ENCODE peak calls at places on chromosomes 16 and 17, in seven cellular contexts. H is NCI-H1105; L is stimulated activated CD8-positive, alpha-beta memory T cell treated with anti-CD3 and anti-CD28 coated beads, Interleukin-15, amount 100 ng/mL, for 48 hours; Y is activated naive CD8-positive, alpha-beta T cell treated with anti-CD3 and anti-CD28 coated beads, Interleukin-2, amount 50 U/mL, for 24 hours; J is fibroblast of the aortic adventitia; P is activated CD4-positive, alpha-beta T cell treated with anti-CD3 and anti-CD28 coated beads for 24 hours; O is stimulated activated CD4-positive, alpha-beta T cell treated with anti-CD3 and anti-CD28 coated beads, Interleukin-2, amount 100 ng/mL, for 48 hours. R is an unnamed sample.

GRCh38 chr17:40176409-40177110 is 710 bp upstream of the RAPGEFL1 start:
- DNase-seq in H (peak), L (no peak), Y (no peak), J (no peak), P (no peak), O (no peak), R (no peak)

GRCh38 chr16:74305286-74305685 is 8.7 kb downstream of the PSMD7 start:
- DNase-seq in H (no peak), L (no peak), Y (no peak), J (no peak), P (no peak), O (no peak), R (no peak)

GRCh38 chr16:3023415-3023668 is 400 bp downstream of the HCFC1R1 start:
- DNase-seq in H (no peak), L (no peak), Y (no peak), J (peak), P (no peak), O (no peak), R (no peak)

GRCh38 chr17:35747540-35748017 is 5.5 kb downstream of the GAS2L2 start:
- DNase-seq in H (peak), L (peak), Y (peak), J (peak), P (peak), O (peak), R (peak)

GRCh38 chr17:61378658-61379456 is 20.8 kb upstream of the TBX2 start:
- DNase-seq in H (no peak), L (no peak), Y (no peak), J (no peak), P (no peak), O (no peak), R (no peak)

GRCh38 chr17:7436556-7437368 is 1.5 kb downstream of the TMEM102 start:
- DNase-seq in H (peak), L (peak), Y (peak), J (peak), P (peak), O (peak), R (peak)

GRCh38 chr16:12229759-12230594 is 253.4 kb downstream of the SNX29 start:
- DNase-seq in H (peak), L (no peak), Y (no peak), J (peak), P (no peak), O (no peak), R (no peak)

GRCh38 chr17:9148908-9149536 is 127.7 kb downstream of the NTN1 start:
- DNase-seq in H (no peak), L (no peak), Y (no peak), J (no peak), P (no peak), O (no peak), R (no peak)

GRCh38 chr17:48795444-48796162 is 21.4 kb downstream of the TTLL6 start:
- DNase-seq in H (no peak), L (no peak), Y (no peak), J (peak), P (no peak), O (no peak), R (no peak)

GRCh38 chr17:68539536-68540469 is 27.6 kb downstream of the PRKAR1A start:
- DNase-seq in H (no peak), L (no peak), Y (no peak), J (peak), P (no peak), O (no peak), R (no peak)

GRCh38 chr16:715448-716249 is 731 bp downstream of the METRN start:
- DNase-seq in H (no peak), L (no peak), Y (peak), J (no peak), P (no peak), O (no peak), R (no peak)

GRCh38 chr17:50902768-50903353 is 36.7 kb upstream of the TOB1 start:
- DNase-seq in H (no peak), L (no peak), Y (no peak), J (no peak), P (no peak), O (no peak), R (no peak)

GRCh38 chr17:76940293-76940692 is 72.1 kb downstream of the MGAT5B start:
- DNase-seq in H (no peak), L (no peak), Y (no peak), J (no peak), P (no peak), O (no peak), R (no peak)

GRCh38 chr16:67506468-67506867 is 22.2 kb upstream of the RIPOR1 start:
- DNase-seq in H (no peak), L (no peak), Y (no peak), J (no peak), P (no peak), O (no peak), R (no peak)

GRCh38 chr16:66832661-66833305 is 2.0 kb upstream of the NAE1 start:
- DNase-seq in H (no peak), L (no peak), Y (no peak), J (peak), P (no peak), O (no peak), R (no peak)

GRCh38 chr17:28368915-28369683 is 1.0 kb downstream of the VTN start:
- DNase-seq in H (no peak), L (no peak), Y (no peak), J (no peak), P (no peak), O (no peak), R (no peak)

GRCh38 chr17:2403044-2403443 is 2.2 kb upstream of the MNT start:
- DNase-seq in H (no peak), L (no peak), Y (no peak), J (no peak), P (no peak), O (no peak), R (no peak)

GRCh38 chr17:68318103-68318991 is 27.1 kb downstream of the ARSG start:
- DNase-seq in H (no peak), L (no peak), Y (no peak), J (peak), P (no peak), O (no peak), R (no peak)

GRCh38 chr16:57422026-57422944 is 17.7 kb downstream of the CCL17 start:
- DNase-seq in H (no peak), L (no peak), Y (no peak), J (peak), P (no peak), O (no peak), R (no peak)

R was measured in GM18507.